ENCODE peak calls at places on chromosomes 1 and 21, in ten cellular contexts. K is Calu3, G is heart left ventricle, W is B cell, E is cardiac muscle cell, Z is HFF-Myc, P is lower lobe of right lung, X is neural progenitor cell, J is left lung, H is HCT116. B is an unnamed sample.

GRCh38 chr1:208641881-208642280 is 397.7 kb upstream of the PLXNA2 start:
- DNase-seq in K (no peak), G (no peak), W (no peak), E (no peak), Z (no peak), P (no peak), X (no peak), J (no peak), H (no peak), B (no peak)

GRCh38 chr21:26461500-26461899 is 111.6 kb downstream of the CYYR1 start:
- DNase-seq in K (no peak), G (no peak), W (no peak), E (no peak), Z (no peak), P (no peak), X (no peak), J (no peak), H (no peak), B (no peak)

GRCh38 chr1:206705187-206705586 is 20.5 kb downstream of the MAPKAPK2 start:
- DNase-seq in K (no peak), G (no peak), W (no peak), E (peak), Z (no peak), P (no peak), X (peak), J (no peak), H (no peak), B (no peak)

GRCh38 chr1:217348960-217349664 is 281.8 kb downstream of the GPATCH2 start:
- DNase-seq in K (no peak), G (no peak), W (no peak), E (no peak), Z (no peak), P (no peak), X (no peak), J (no peak), H (no peak), B (no peak)

GRCh38 chr1:116874622-116875277 is 35.0 kb upstream of the PTGFRN start:
- DNase-seq in K (no peak), G (no peak), W (no peak), E (no peak), Z (no peak), P (no peak), X (no peak), J (no peak), H (no peak), B (no peak)

GRCh38 chr1:121566346-121566745 is 381.6 kb downstream of the SRGAP2C start:
- DNase-seq in K (no peak), G (no peak), W (no peak), E (no peak), Z (no peak), P (no peak), X (no peak), J (no peak), H (no peak), B (no peak)

GRCh38 chr1:147545133-147545532 is 3.8 kb downstream of the BCL9 start:
- DNase-seq in K (peak), G (peak), W (peak), E (peak), Z (peak), P (peak), X (peak), J (peak), H (peak), B (no peak)

GRCh38 chr1:160047116-160047991 is 15.6 kb upstream of the PIGM start:
- DNase-seq in K (no peak), G (no peak), W (peak), E (no peak), Z (no peak), P (no peak), X (no peak), J (no peak), H (no peak), B (peak)

GRCh38 chr1:147633759-147634158 is 36.6 kb downstream of the ACP6 start:
- DNase-seq in K (no peak), G (no peak), W (no peak), E (no peak), Z (no peak), P (no peak), X (no peak), J (no peak), H (no peak), B (no peak)

GRCh38 chr1:162561037-162561615 is 396 bp upstream of the UAP1 start:
- DNase-seq in K (peak), G (peak), W (peak), E (peak), Z (peak), P (peak), X (peak), J (peak), H (peak), B (peak)

GRCh38 chr1:209672705-209673630 is 2.2 kb upstream of the G0S2 start:
- DNase-seq in K (no peak), G (no peak), W (peak), E (peak), Z (no peak), P (no peak), X (no peak), J (no peak), H (no peak), B (peak)

GRCh38 chr1:117051224-117052064 is 8.7 kb upstream of the TTF2 start:
- DNase-seq in K (peak), G (no peak), W (peak), E (peak), Z (no peak), P (peak), X (no peak), J (no peak), H (no peak), B (peak)

GRCh38 chr1:56977910-56978309 is 12.1 kb upstream of the C8B start:
- DNase-seq in K (no peak), G (no peak), W (no peak), E (no peak), Z (no peak), P (no peak), X (no peak), J (no peak), H (no peak), B (no peak)

GRCh38 chr1:223242382-223242955 is 99.4 kb upstream of the TLR5 start:
- DNase-seq in K (no peak), G (no peak), W (no peak), E (no peak), Z (no peak), P (no peak), X (no peak), J (no peak), H (no peak), B (no peak)

GRCh38 chr1:240188139-240188538 is 96.5 kb downstream of the FMN2 start:
- DNase-seq in K (no peak), G (no peak), W (no peak), E (no peak), Z (no peak), P (no peak), X (no peak), J (no peak), H (no peak), B (no peak)

GRCh38 chr1:150796374-150796773 is 11.7 kb downstream of the CTSK start:
- DNase-seq in K (no peak), G (no peak), W (no peak), E (no peak), Z (no peak), P (no peak), X (no peak), J (no peak), H (no peak), B (no peak)

GRCh38 chr1:17161137-17161700 is 42.0 kb upstream of the PADI2 start:
- DNase-seq in K (no peak), G (no peak), W (no peak), E (no peak), Z (no peak), P (no peak), X (no peak), J (no peak), H (no peak), B (no peak)

GRCh38 chr1:191882870-191883269 is 275.4 kb upstream of the RGS18 start:
- DNase-seq in K (no peak), G (no peak), W (no peak), E (no peak), Z (no peak), P (no peak), X (no peak), J (no peak), H (no peak), B (no peak)

GRCh38 chr1:30286241-30286983 is 437.0 kb downstream of the MATN1 start:
- DNase-seq in K (no peak), G (no peak), W (no peak), E (no peak), Z (no peak), P (no peak), X (no peak), J (no peak), H (no peak), B (no peak)

GRCh38 chr1:115160728-115161127 is 71.4 kb upstream of the TSPAN2 start:
- DNase-seq in K (no peak), G (no peak), W (no peak), E (no peak), Z (no peak), P (no peak), X (no peak), J (no peak), H (no peak), B (no peak)

GRCh38 chr1:32394890-32395415 is 712 bp upstream of the BSDC1 start:
- DNase-seq in K (no peak), G (no peak), W (no peak), E (peak), Z (no peak), P (no peak), X (no peak), J (no peak), H (no peak), B (no peak)

GRCh38 chr21:29360799-29361765 is 62.4 kb downstream of the BACH1 start:
- DNase-seq in K (peak), G (no peak), W (no peak), E (no peak), Z (no peak), P (no peak), X (peak), J (no peak), H (no peak), B (no peak)

GRCh38 chr1:24362982-24363614 is 43.9 kb downstream of the GRHL3 start:
- DNase-seq in K (no peak), G (no peak), W (no peak), E (peak), Z (peak), P (no peak), X (no peak), J (no peak), H (peak), B (no peak)

GRCh38 chr1:24928631-24929090 is 1.4 kb downstream of the RUNX3 start:
- DNase-seq in K (no peak), G (no peak), W (peak), E (no peak), Z (no peak), P (no peak), X (peak), J (no peak), H (no peak), B (no peak)

GRCh38 chr1:157659576-157660247 is 40.9 kb downstream of the FCRL3 start:
- DNase-seq in K (no peak), G (no peak), W (peak), E (no peak), Z (no peak), P (no peak), X (no peak), J (no peak), H (no peak), B (no peak)

GRCh38 chr1:58816072-58816746 is 32.4 kb upstream of the JUN start:
- DNase-seq in K (peak), G (peak), W (peak), E (peak), Z (peak), P (peak), X (peak), J (peak), H (peak), B (peak)
- TF ChIP-seq CTCF in K (no peak), G (no peak), W (no peak), E (no peak), Z (no peak), P (peak), X (peak), J (no peak), H (no peak), B (peak)

GRCh38 chr1:155309423-155310021 is 856 bp downstream of the FDPS start:
- DNase-seq in K (peak), G (peak), W (no peak), E (no peak), Z (no peak), P (peak), X (peak), J (peak), H (no peak), B (no peak)

GRCh38 chr1:155304558-155305063 is 3.4 kb upstream of the PKLR start:
- DNase-seq in K (no peak), G (no peak), W (no peak), E (no peak), Z (no peak), P (no peak), X (no peak), J (no peak), H (no peak), B (no peak)

GRCh38 chr1:155308493-155309422 is at the start of gene FDPS:
- DNase-seq in K (peak), G (peak), W (peak), E (peak), Z (peak), P (peak), X (peak), J (peak), H (peak), B (peak)

GRCh38 chr1:155305881-155306391 is 2.7 kb upstream of the FDPS start:
- DNase-seq in K (no peak), G (no peak), W (no peak), E (peak), Z (no peak), P (no peak), X (no peak), J (no peak), H (no peak), B (no peak)

DNA sequence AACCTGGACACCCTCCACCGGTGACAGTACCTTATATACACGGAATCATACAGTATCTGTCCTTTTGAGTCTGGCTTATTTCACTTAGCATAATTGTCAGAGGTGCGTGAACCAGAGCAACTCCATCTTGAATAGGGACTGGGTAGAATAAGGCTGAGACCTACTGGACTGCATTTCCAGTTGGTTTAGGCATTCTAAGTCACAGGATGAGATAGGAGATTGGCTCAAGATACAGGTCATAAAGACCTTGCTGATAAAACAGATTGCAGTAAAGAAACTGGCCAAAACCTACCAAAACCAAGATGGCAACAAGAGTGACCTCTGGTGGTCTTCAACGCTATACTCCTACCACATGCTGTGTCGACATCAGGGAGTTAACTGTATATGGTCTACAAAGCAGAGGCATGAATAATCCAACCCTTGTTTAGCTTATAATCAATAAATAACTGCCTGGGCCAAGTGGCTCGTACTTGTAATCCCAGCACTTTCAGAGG is 1.4 kb upstream of the FDPS start:
- DNase-seq in K (no peak), G (no peak), W (peak), E (peak), Z (no peak), P (no peak), X (peak), J (no peak), H (no peak), B (no peak)
- TF ChIP-seq CTCF in K (no peak), G (peak), W (no peak), E (peak), Z (peak), P (peak), X (peak), J (peak), H (peak), B (peak)

GRCh38 chr1:19708558-19708957 is 43.9 kb downstream of the HTR6 start:
- DNase-seq in K (no peak), G (no peak), W (no peak), E (peak), Z (no peak), P (no peak), X (no peak), J (no peak), H (no peak), B (no peak)

GRCh38 chr1:19704247-19705113 is 39.8 kb downstream of the HTR6 start:
- DNase-seq in K (peak), G (peak), W (peak), E (peak), Z (peak), P (peak), X (peak), J (peak), H (peak), B (peak)

GRCh38 chr1:19703280-19703679 is 38.6 kb downstream of the HTR6 start:
- DNase-seq in K (no peak), G (no peak), W (no peak), E (no peak), Z (no peak), P (no peak), X (no peak), J (no peak), H (no peak), B (no peak)

GRCh38 chr1:19706136-19706535 is 41.5 kb downstream of the HTR6 start:
- DNase-seq in K (no peak), G (no peak), W (no peak), E (no peak), Z (no peak), P (no peak), X (no peak), J (no peak), H (no peak), B (no peak)

GRCh38 chr1:19705464-19705863 is 40.8 kb downstream of the HTR6 start:
- DNase-seq in K (no peak), G (no peak), W (no peak), E (no peak), Z (no peak), P (no peak), X (no peak), J (no peak), H (no peak), B (no peak)
- TF ChIP-seq CTCF in K (no peak), G (no peak), W (no peak), E (no peak), Z (no peak), P (no peak), X (no peak), J (no peak), H (no peak), B (no peak)

DNA sequence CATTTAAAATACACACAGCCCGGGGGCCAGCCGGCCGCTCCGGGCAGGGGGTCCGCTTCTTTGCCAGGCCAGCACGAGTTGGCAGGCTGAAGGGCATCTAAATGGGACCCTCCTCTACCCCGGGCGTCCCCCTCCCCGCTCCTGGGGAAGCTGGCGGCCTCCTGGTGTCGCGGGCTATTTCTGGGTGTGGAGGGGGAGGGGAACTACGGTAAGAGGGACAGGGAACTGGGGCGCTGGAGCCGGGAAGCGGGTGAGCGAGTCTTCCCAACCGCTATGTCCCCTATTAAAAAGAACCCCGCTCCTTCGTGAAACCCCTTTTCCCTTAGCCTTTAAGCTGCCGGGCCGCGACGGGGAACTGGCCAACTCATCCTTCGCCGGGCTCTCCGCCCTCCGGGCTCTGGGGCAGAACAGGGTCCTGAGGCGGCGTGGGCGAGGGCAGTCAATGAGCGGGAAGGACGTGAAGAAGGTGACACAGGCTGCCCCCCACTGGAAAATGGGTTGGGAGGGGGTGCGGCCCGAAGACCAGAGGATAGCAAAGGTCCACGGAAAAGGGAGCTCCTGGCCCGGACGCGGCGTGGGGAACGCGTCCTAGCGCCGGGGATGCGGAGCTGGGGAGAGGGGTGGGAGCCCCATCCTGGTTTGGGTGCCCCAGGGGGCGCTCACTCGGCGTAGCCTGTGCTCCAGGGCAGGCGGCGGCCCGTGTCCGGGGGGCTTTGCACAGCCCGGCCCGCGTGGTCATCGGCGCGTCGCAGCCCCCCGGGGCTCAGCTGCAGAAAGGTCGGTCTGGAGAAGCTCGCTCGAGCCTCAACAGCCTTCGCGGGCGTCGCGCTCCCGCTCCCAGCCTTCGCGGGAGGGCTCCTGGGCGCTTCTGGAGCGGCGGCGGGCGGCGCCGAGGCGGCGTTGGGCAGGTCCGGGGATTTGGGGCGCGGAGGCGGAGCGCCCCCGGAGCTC is 544 bp downstream of the PPM1J start:
- DNase-seq in K (no peak), G (no peak), W (no peak), E (peak), Z (no peak), P (no peak), X (peak), J (peak), H (no peak), B (no peak)
- TF ChIP-seq CTCF in K (no peak), G (no peak), W (no peak), E (peak), Z (peak), P (no peak), X (peak), J (no peak), H (no peak), B (no peak)

GRCh38 chr1:81374481-81374880 is 426.3 kb upstream of the ADGRL2 start:
- DNase-seq in K (no peak), G (no peak), W (no peak), E (no peak), Z (no peak), P (no peak), X (no peak), J (no peak), H (no peak), B (no peak)

GRCh38 chr1:81375884-81376548 is 424.7 kb upstream of the ADGRL2 start:
- DNase-seq in K (no peak), G (no peak), W (no peak), E (no peak), Z (no peak), P (no peak), X (no peak), J (no peak), H (no peak), B (no peak)

GRCh38 chr1:81371864-81372263 is 428.9 kb upstream of the ADGRL2 start:
- DNase-seq in K (no peak), G (no peak), W (no peak), E (no peak), Z (no peak), P (no peak), X (no peak), J (no peak), H (no peak), B (no peak)

GRCh38 chr1:81379430-81379829 is 421.3 kb upstream of the ADGRL2 start:
- DNase-seq in K (no peak), G (no peak), W (no peak), E (no peak), Z (no peak), P (no peak), X (no peak), J (no peak), H (no peak), B (no peak)

GRCh38 chr1:81377406-81377805 is 423.3 kb upstream of the ADGRL2 start:
- DNase-seq in K (no peak), G (no peak), W (no peak), E (no peak), Z (no peak), P (no peak), X (peak), J (no peak), H (no peak), B (no peak)
- TF ChIP-seq CTCF in K (no peak), G (peak), W (no peak), E (no peak), Z (no peak), P (no peak), X (peak), J (no peak), H (peak), B (no peak)

GRCh38 chr1:18693256-18694098 is 62.8 kb downstream of the PAX7 start:
- DNase-seq in K (no peak), G (no peak), W (no peak), E (no peak), Z (no peak), P (no peak), X (peak), J (no peak), H (no peak), B (no peak)
- TF ChIP-seq CTCF in K (no peak), G (no peak), W (no peak), E (no peak), Z (no peak), P (no peak), X (peak), J (no peak), H (no peak), B (no peak)

GRCh38 chr1:35901235-35901634 is 18.2 kb downstream of the AGO1 start:
- DNase-seq in K (no peak), G (no peak), W (no peak), E (no peak), Z (no peak), P (no peak), X (no peak), J (no peak), H (no peak), B (no peak)

GRCh38 chr1:35902671-35903070 is 19.7 kb downstream of the AGO1 start:
- DNase-seq in K (no peak), G (no peak), W (no peak), E (no peak), Z (no peak), P (no peak), X (no peak), J (no peak), H (no peak), B (no peak)

GRCh38 chr1:35894183-35894582 is 11.2 kb downstream of the AGO1 start:
- DNase-seq in K (no peak), G (peak), W (peak), E (peak), Z (no peak), P (peak), X (no peak), J (peak), H (no peak), B (peak)

GRCh38 chr1:35899941-35900340 is 16.9 kb downstream of the AGO1 start:
- DNase-seq in K (no peak), G (no peak), W (no peak), E (no peak), Z (no peak), P (no peak), X (no peak), J (no peak), H (no peak), B (no peak)
- TF ChIP-seq CTCF in K (no peak), G (no peak), W (no peak), E (no peak), Z (no peak), P (no peak), X (peak), J (no peak), H (peak), B (peak)

B was measured in GM10248.